ENCODE peak calls at places on chromosome 5, in five cellular contexts. U is tibial artery, T is esophagus squamous epithelium, S is sigmoid colon, X is mesendoderm. M is an unnamed sample.

GRCh38 chr5:140571105-140571504 is 6.5 kb downstream of the SLC35A4 start:
- DNase-seq in U (no peak), T (no peak), S (peak; percentile 71), X (no peak), M (no peak)

GRCh38 chr5:132422720-132423442 is 53.4 kb downstream of the SLC22A5 start:
- DNase-seq in U (no peak), T (no peak), S (no peak), X (no peak), M (no peak)

GRCh38 chr5:37165761-37166160 is 83.4 kb downstream of the CPLANE1 start:
- DNase-seq in U (no peak), T (no peak), S (no peak), X (no peak), M (no peak)

GRCh38 chr5:17058438-17058837 is 122.3 kb upstream of the MYO10 start:
- DNase-seq in U (no peak), T (no peak), S (no peak), X (no peak), M (no peak)

GRCh38 chr5:115586525-115587146 is 15.6 kb downstream of the TICAM2 start:
- DNase-seq in U (no peak), T (no peak), S (no peak), X (no peak), M (no peak)

GRCh38 chr5:55994502-55994997 is at the start of gene IL6ST:
- DNase-seq in U (peak; percentile 64), T (no peak), S (no peak), X (peak; percentile 85), M (no peak)

GRCh38 chr5:10069781-10070313 is 179.8 kb downstream of the ATPSCKMT start:
- DNase-seq in U (no peak), T (no peak), S (no peak), X (no peak), M (no peak)

GRCh38 chr5:107560377-107560776 is 110.4 kb downstream of the EFNA5 start:
- DNase-seq in U (no peak), T (no peak), S (no peak), X (no peak), M (no peak)

GRCh38 chr5:56048124-56048523 is 53.4 kb upstream of the IL6ST start:
- DNase-seq in U (no peak), T (no peak), S (no peak), X (no peak), M (no peak)

GRCh38 chr5:160233215-160233614 is 3.9 kb downstream of the FABP6 start:
- DNase-seq in U (no peak), T (no peak), S (no peak), X (no peak), M (no peak)

GRCh38 chr5:115542651-115543364 is 1.8 kb downstream of the FEM1C start:
- DNase-seq in U (no peak), T (no peak), S (no peak), X (no peak), M (no peak)

GRCh38 chr5:103232393-103232999 is 26.1 kb upstream of the MACIR start:
- DNase-seq in U (no peak), T (no peak), S (no peak), X (peak; percentile 37), M (no peak)

GRCh38 chr5:103910002-103910401 is 347.4 kb upstream of the NUDT12 start:
- DNase-seq in U (no peak), T (no peak), S (no peak), X (no peak), M (no peak)

GRCh38 chr5:170704417-170705195 is 78.9 kb upstream of the GABRP start:
- DNase-seq in U (no peak), T (no peak), S (no peak), X (no peak), M (no peak)

GRCh38 chr5:109844695-109845094 is 155.0 kb downstream of the MAN2A1 start:
- DNase-seq in U (no peak), T (no peak), S (no peak), X (no peak), M (no peak)

GRCh38 chr5:104635216-104635615 is 1072.6 kb upstream of the NUDT12 start:
- DNase-seq in U (no peak), T (no peak), S (no peak), X (no peak), M (no peak)

GRCh38 chr5:168300377-168301182 is 9.1 kb downstream of the WWC1 start:
- DNase-seq in U (no peak), T (no peak), S (no peak), X (peak; percentile 50), M (no peak)

GRCh38 chr5:144566747-144567415 is 396.2 kb downstream of the KCTD16 start:
- DNase-seq in U (no peak), T (no peak), S (no peak), X (peak; percentile 58), M (no peak)

GRCh38 chr5:34849253-34849652 is 10.3 kb downstream of the TTC23L start:
- DNase-seq in U (no peak), T (no peak), S (no peak), X (no peak), M (no peak)

GRCh38 chr5:57276353-57276752 is 102.5 kb downstream of the GPBP1 start:
- DNase-seq in U (no peak), T (no peak), S (no peak), X (peak; percentile 11), M (no peak)

GRCh38 chr5:111063709-111064322 is 7.7 kb upstream of the TSLP start:
- DNase-seq in U (no peak), T (no peak), S (no peak), X (no peak), M (no peak)

GRCh38 chr5:109668237-109668636 is 21.5 kb upstream of the MAN2A1 start:
- DNase-seq in U (no peak), T (no peak), S (no peak), X (no peak), M (no peak)

GRCh38 chr5:122846051-122846567 is 696 bp downstream of the SNX24 start:
- DNase-seq in U (no peak), T (no peak), S (no peak), X (peak; percentile 45), M (no peak)

GRCh38 chr5:74945561-74946165 is 79.5 kb upstream of the FAM169A start:
- DNase-seq in U (no peak), T (no peak), S (no peak), X (no peak), M (no peak)

GRCh38 chr5:1814183-1815020 is 13.2 kb downstream of the NDUFS6 start:
- DNase-seq in U (no peak), T (no peak), S (peak; percentile 53), X (no peak), M (no peak)

GRCh38 chr5:156000115-156000514 is 326.8 kb upstream of the SGCD start:
- DNase-seq in U (no peak), T (no peak), S (no peak), X (no peak), M (no peak)

GRCh38 chr5:107468286-107468685 is 202.5 kb downstream of the EFNA5 start:
- DNase-seq in U (no peak), T (no peak), S (no peak), X (no peak), M (no peak)

GRCh38 chr5:128736567-128736966 is 198.5 kb upstream of the FBN2 start:
- DNase-seq in U (no peak), T (no peak), S (no peak), X (peak; percentile 18), M (peak; percentile 11)

DNA sequence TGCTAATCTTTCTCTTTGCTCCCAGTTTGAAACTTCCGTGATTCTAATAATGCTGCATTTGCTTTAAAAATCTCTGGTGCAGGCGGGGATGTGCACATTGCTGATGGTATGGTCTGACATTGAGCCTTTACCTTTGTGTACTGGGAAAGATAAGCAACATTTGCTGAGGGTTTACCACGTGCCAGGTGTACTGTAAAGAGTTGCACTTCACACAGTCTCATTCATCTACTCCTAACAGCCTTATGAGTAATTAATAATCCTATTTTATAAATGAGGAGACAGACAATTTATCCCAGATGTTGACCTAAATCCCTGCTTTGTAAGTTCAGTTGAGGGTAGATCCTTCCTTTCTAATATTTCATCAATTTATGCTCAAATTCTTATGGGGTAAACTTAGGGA is 726 bp upstream of the ADGRV1 start:
- DNase-seq in U (no peak), T (no peak), S (no peak), X (no peak), M (no peak)
- H3K27ac ChIP-seq in U (no peak overlapping the region), T (no peak overlapping the region), S (no peak overlapping the region), X (no peak overlapping the region), M (no peak overlapping the region)

GRCh38 chr5:124734574-124735168 is 11.8 kb downstream of the ZNF608 start:
- DNase-seq in U (no peak), T (no peak), S (no peak), X (no peak), M (no peak)
- H3K4me3 ChIP-seq in U (peak overlapping the region; percentile 41), T (peak overlapping the region; percentile 30), S (peak overlapping the region; percentile 37), X (no peak overlapping the region), M (peak overlapping the region; percentile 69)

GRCh38 chr5:161411156-161411555 is 135.4 kb downstream of the GABRB2 start:
- DNase-seq in U (peak; percentile 26), T (no peak), S (no peak), X (no peak), M (no peak)

GRCh38 chr5:161409471-161409870 is 137.1 kb downstream of the GABRB2 start:
- DNase-seq in U (no peak), T (no peak), S (no peak), X (no peak), M (no peak)

GRCh38 chr5:161412792-161413191 is 133.7 kb downstream of the GABRB2 start:
- DNase-seq in U (no peak), T (no peak), S (no peak), X (no peak), M (no peak)

GRCh38 chr5:161414037-161414436 is 132.5 kb downstream of the GABRB2 start:
- DNase-seq in U (no peak), T (no peak), S (no peak), X (no peak), M (no peak)

DNA sequence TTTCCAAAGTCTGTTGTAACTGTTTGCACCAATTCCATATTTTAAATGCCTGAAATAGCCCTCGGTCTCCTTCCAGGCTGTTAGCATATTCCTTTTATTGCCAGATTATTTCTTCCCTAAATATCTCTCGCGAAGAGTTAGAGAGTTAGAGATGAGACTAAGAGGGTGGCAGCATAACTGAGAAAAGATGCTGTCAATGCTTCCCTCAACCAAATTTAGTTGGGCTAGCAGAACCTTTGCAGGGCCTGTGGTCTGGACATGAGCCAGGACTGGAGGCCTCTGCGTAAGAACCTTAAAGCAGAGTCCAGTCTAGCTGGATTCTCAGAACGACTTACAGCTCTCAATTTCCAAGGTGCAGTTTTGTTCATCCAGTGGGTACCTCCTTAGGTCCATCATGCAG is 135.9 kb downstream of the GABRB2 start:
- DNase-seq in U (peak; percentile 29), T (no peak), S (no peak), X (no peak), M (no peak)
- H3K27ac ChIP-seq in U (no peak overlapping the region), T (no peak overlapping the region), S (no peak overlapping the region), X (no peak overlapping the region), M (no peak overlapping the region)

DNA sequence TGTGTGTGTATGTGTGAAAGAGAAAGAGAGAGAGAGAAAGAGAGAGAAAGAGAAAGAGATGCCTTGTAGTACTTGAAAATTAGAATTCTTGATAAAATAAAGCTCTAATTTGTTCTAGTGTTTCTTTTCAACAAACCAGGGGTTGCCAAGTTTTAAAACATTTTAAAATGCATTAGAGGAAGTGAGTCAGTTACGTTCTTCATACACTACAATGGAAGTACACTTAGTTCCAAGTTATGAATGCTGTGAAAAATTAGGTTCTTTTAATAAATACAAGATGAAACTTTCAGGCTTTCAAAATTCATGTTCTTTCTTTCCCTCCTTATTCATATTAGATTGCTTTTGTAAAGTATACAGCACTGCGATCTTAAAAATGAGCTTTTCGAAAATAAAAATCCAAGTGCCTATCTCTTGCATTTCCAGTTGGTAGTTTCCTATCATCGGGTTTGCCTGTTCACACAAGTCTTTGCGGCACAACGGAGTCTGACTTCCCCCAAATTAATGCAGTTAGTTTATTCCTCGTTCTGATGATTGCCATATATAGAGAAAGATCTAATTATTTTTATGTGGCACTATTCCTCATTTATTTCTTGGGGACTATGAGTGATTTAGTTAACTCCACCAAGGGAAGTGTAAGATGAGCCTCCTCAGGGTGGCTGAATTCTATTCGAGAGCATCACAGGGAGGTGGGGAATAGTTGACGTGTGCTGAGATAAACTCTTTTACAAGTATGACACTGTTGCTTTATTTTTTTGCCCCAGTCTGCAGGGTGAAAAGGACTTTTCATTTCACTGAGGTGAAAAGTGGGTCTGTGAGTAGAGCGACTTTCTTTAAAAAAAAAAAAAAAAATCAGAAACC is 238.2 kb downstream of the CD180 start:
- DNase-seq in U (no peak), T (no peak), S (no peak), X (peak; percentile 45), M (no peak)
- H3K4me3 ChIP-seq in U (peak overlapping the region; percentile 48), T (peak overlapping the region; percentile 36), S (peak overlapping the region; percentile 47), X (no peak overlapping the region), M (peak overlapping the region; percentile 74)